ENCODE peak calls at places on chromosomes 11 and 22, in eight cellular contexts. B, Z, C, S, P, M, H and V are unnamed samples.
A peak's percentile ranks its signal among the peaks of the same experiment; 100 is the strongest.

GRCh38 chr11:111417011-111417765 is 38.1 kb upstream of the POU2AF1 start:
- DNase-seq in P (no peak), M (no peak), S (peak; percentile 32), B (no peak), H (no peak), C (no peak), Z (peak; percentile 85), V (no peak)

GRCh38 chr22:25845985-25846745 is 104.2 kb downstream of the MYO18B start:
- DNase-seq in S (peak; percentile 8), Z (no peak), B (no peak), C (no peak), P (no peak), H (no peak), M (no peak), V (no peak)

GRCh38 chr22:24440270-24440717 is 12.9 kb downstream of the ADORA2A start:
- DNase-seq in C (no peak), B (no peak), M (no peak), Z (no peak), H (no peak), P (no peak), S (no peak), V (no peak)

GRCh38 chr11:12770966-12771597 is 96.9 kb downstream of the TEAD1 start:
- DNase-seq in M (no peak), B (no peak), P (no peak), Z (no peak), C (no peak), S (no peak), H (no peak), V (no peak)

GRCh38 chr11:17343907-17344306 is 7.7 kb upstream of the NCR3LG1 start:
- DNase-seq in S (peak; percentile 73), M (no peak), B (no peak), H (peak; percentile 63), Z (no peak), P (peak; percentile 85), C (no peak), V (peak; percentile 91)

GRCh38 chr11:65378208-65378927 is 4.1 kb downstream of the SLC25A45 start:
- DNase-seq in S (no peak), Z (peak; percentile 63), B (no peak), H (no peak), M (no peak), P (no peak), C (no peak), V (no peak)

GRCh38 chr11:120125005-120125404 is 12.9 kb downstream of the TRIM29 start:
- DNase-seq in C (no peak), P (peak; percentile 79), S (no peak), Z (no peak), B (no peak), H (peak; percentile 42), M (no peak), V (peak; percentile 18)

GRCh38 chr22:41237036-41237706 is 3.6 kb downstream of the CHADL start:
- DNase-seq in H (no peak), Z (no peak), S (no peak), C (no peak), B (no peak), M (no peak), P (no peak), V (no peak)

GRCh38 chr11:72755794-72756285 is 3.6 kb upstream of the ARAP1 start:
- DNase-seq in Z (no peak), M (no peak), S (no peak), B (no peak), P (no peak), C (no peak), H (no peak), V (no peak)